ENCODE peak calls at places on chromosomes 12 and 14, in eight cellular contexts. H is lung; A is activated CD4-positive, CD25-positive, alpha-beta regulatory T cell; O is ELR; L is left cardiac atrium; Y is brain microvascular endothelial cell; B is dorsolateral prefrontal cortex; V is stimulated activated CD4-positive, alpha-beta T cell treated with anti-CD3 and anti-CD28 coated beads, Interleukin-4, amount 100 ng/mL, for 48 hours. D is an unnamed sample.

GRCh38 chr14:91402278-91403068 is 15.1 kb downstream of the CCDC88C start:
- DNase-seq in Y (peak), B (no peak), V (no peak), A (no peak), O (no peak), H (peak), L (peak), D (no peak)

GRCh38 chr14:69424139-69424923 is 25.8 kb downstream of the SLC39A9 start:
- DNase-seq in H (no peak), Y (peak), A (no peak), B (no peak), O (peak), L (no peak), V (no peak), D (no peak)

GRCh38 chr12:131865196-131865875 is 29.1 kb upstream of the ULK1 start:
- DNase-seq in L (no peak), H (no peak), Y (peak), A (no peak), B (no peak), V (no peak), O (peak), D (no peak)

GRCh38 chr12:123132951-123133619 is 17.8 kb downstream of the PITPNM2 start:
- DNase-seq in Y (no peak), A (no peak), H (no peak), V (no peak), B (no peak), L (no peak), O (no peak), D (no peak)

GRCh38 chr12:85920324-85920947 is 46.3 kb downstream of the NTS start:
- DNase-seq in Y (no peak), O (peak), H (no peak), B (no peak), V (no peak), A (no peak), L (no peak), D (no peak)

GRCh38 chr12:68451261-68452091 is 119.3 kb upstream of the MDM1 start:
- DNase-seq in L (peak), B (no peak), O (peak), V (peak), A (no peak), H (peak), Y (peak), D (peak)

GRCh38 chr12:132205271-132206092 is 61.2 kb downstream of the NOC4L start:
- DNase-seq in B (no peak), H (no peak), Y (no peak), L (no peak), A (no peak), O (peak), V (no peak), D (no peak)

GRCh38 chr12:118377005-118377890 is 893 bp downstream of the SUDS3 start:
- DNase-seq in O (peak), L (no peak), A (no peak), B (no peak), V (no peak), H (no peak), Y (no peak), D (no peak)

GRCh38 chr14:79279645-79280399 is 931.5 kb downstream of the DIO2 start:
- DNase-seq in O (peak), V (no peak), H (peak), B (no peak), L (no peak), A (no peak), Y (peak), D (no peak)

GRCh38 chr12:113651662-113652061 is 180.0 kb upstream of the LHX5 start:
- DNase-seq in O (no peak), H (no peak), Y (no peak), A (no peak), B (no peak), L (no peak), V (no peak), D (no peak)

GRCh38 chr14:57323703-57324102 is 54.9 kb downstream of the AP5M1 start:
- DNase-seq in O (no peak), V (no peak), Y (no peak), A (no peak), L (no peak), H (no peak), B (no peak), D (no peak)

GRCh38 chr14:54572316-54572715 is 5.4 kb downstream of the SAMD4A start:
- DNase-seq in A (no peak), H (no peak), V (peak), L (no peak), B (no peak), Y (peak), O (peak), D (peak)

GRCh38 chr12:95641299-95641947 is 90.1 kb upstream of the USP44 start:
- DNase-seq in Y (no peak), A (no peak), V (no peak), H (no peak), O (no peak), B (no peak), L (no peak), D (no peak)

GRCh38 chr14:75562048-75562447 is 16.4 kb upstream of the FLVCR2 start:
- DNase-seq in L (no peak), B (no peak), H (no peak), O (peak), V (peak), A (no peak), Y (no peak), D (peak)

GRCh38 chr12:91143241-91143640 is 31.9 kb upstream of the LUM start:
- DNase-seq in Y (no peak), B (no peak), V (no peak), O (no peak), H (no peak), A (no peak), L (no peak), D (no peak)

GRCh38 chr12:111034148-111034910 is 114.0 kb upstream of the MYL2 start:
- DNase-seq in O (no peak), H (no peak), Y (no peak), L (no peak), V (peak), B (no peak), A (no peak), D (peak)

GRCh38 chr12:25200703-25201102 is 5.7 kb downstream of the ETFRF1 start:
- DNase-seq in Y (peak), B (no peak), H (no peak), V (no peak), A (no peak), L (no peak), O (peak), D (no peak)

GRCh38 chr12:57135939-57136338 is 7.7 kb downstream of the LRP1 start:
- DNase-seq in O (no peak), H (no peak), Y (no peak), V (no peak), A (no peak), B (no peak), L (peak), D (no peak)

D was measured in stimulated activated effector memory CD8-positive, alpha-beta T cell treated with anti-CD3 and anti-CD28 coated beads, Interleukin-12 subunit alpha, Interleukin-12 subunit beta, amount 100 ng/mL, for 72 hours.